ENCODE peak calls at places on chromosomes 3 and 15, in eight cellular contexts. One of them, this sample, is unnamed. For H3K4me1, the result is how much of the 10 kb centered on the place peaks cover.

GRCh38 chr15:99438691-99439523 is 126.9 kb upstream of the MEF2A start:
- DNase-seq in left lung: no peak
- DNase-seq in CD8-positive, alpha-beta T cell: no peak
- DNase-seq in MM.1S: no peak
- DNase-seq in CD8-positive, alpha-beta memory T cell: no peak
- DNase-seq in cardiac muscle cell: no peak
- DNase-seq in psoas muscle: peak
- DNase-seq in mucosa of descending colon: peak
- DNase-seq in this sample: peak

GRCh38 chr3:83523470-83524073 is 1435.2 kb upstream of the CADM2 start:
- DNase-seq in left lung: no peak
- DNase-seq in CD8-positive, alpha-beta T cell: no peak
- DNase-seq in MM.1S: peak
- DNase-seq in CD8-positive, alpha-beta memory T cell: no peak
- DNase-seq in cardiac muscle cell: peak
- DNase-seq in psoas muscle: no peak
- DNase-seq in mucosa of descending colon: peak
- DNase-seq in this sample: peak

GRCh38 chr3:41274944-41275668 is 75.8 kb downstream of the CTNNB1 start:
- DNase-seq in left lung: no peak
- DNase-seq in CD8-positive, alpha-beta T cell: no peak
- DNase-seq in MM.1S: no peak
- DNase-seq in CD8-positive, alpha-beta memory T cell: no peak
- DNase-seq in cardiac muscle cell: no peak
- DNase-seq in psoas muscle: no peak
- DNase-seq in mucosa of descending colon: peak
- DNase-seq in this sample: no peak

GRCh38 chr3:9746330-9746729 is 3.4 kb upstream of the OGG1 start:
- DNase-seq in left lung: no peak
- DNase-seq in CD8-positive, alpha-beta T cell: no peak
- DNase-seq in MM.1S: no peak
- DNase-seq in CD8-positive, alpha-beta memory T cell: no peak
- DNase-seq in cardiac muscle cell: no peak
- DNase-seq in psoas muscle: no peak
- DNase-seq in mucosa of descending colon: no peak
- DNase-seq in this sample: no peak

GRCh38 chr15:28892789-28893610 is 7.2 kb downstream of the APBA2 start:
- DNase-seq in left lung: no peak
- DNase-seq in CD8-positive, alpha-beta T cell: no peak
- DNase-seq in MM.1S: peak
- DNase-seq in CD8-positive, alpha-beta memory T cell: no peak
- DNase-seq in cardiac muscle cell: no peak
- DNase-seq in psoas muscle: no peak
- DNase-seq in mucosa of descending colon: no peak
- DNase-seq in this sample: no peak

GRCh38 chr15:58016776-58017175 is 48.7 kb downstream of the ALDH1A2 start:
- DNase-seq in left lung: no peak
- DNase-seq in CD8-positive, alpha-beta T cell: no peak
- DNase-seq in MM.1S: no peak
- DNase-seq in CD8-positive, alpha-beta memory T cell: no peak
- DNase-seq in cardiac muscle cell: no peak
- DNase-seq in psoas muscle: no peak
- DNase-seq in mucosa of descending colon: no peak
- DNase-seq in this sample: no peak

GRCh38 chr3:173876476-173876875 is 478.9 kb downstream of the NLGN1 start:
- DNase-seq in left lung: no peak
- DNase-seq in CD8-positive, alpha-beta T cell: no peak
- DNase-seq in MM.1S: no peak
- DNase-seq in CD8-positive, alpha-beta memory T cell: no peak
- DNase-seq in cardiac muscle cell: no peak
- DNase-seq in psoas muscle: no peak
- DNase-seq in mucosa of descending colon: no peak
- DNase-seq in this sample: no peak

GRCh38 chr15:73844356-73844755 is 29.0 kb upstream of the TBC1D21 start:
- DNase-seq in left lung: no peak
- DNase-seq in CD8-positive, alpha-beta T cell: no peak
- DNase-seq in MM.1S: no peak
- DNase-seq in CD8-positive, alpha-beta memory T cell: no peak
- DNase-seq in cardiac muscle cell: no peak
- DNase-seq in psoas muscle: no peak
- DNase-seq in mucosa of descending colon: no peak
- DNase-seq in this sample: no peak

GRCh38 chr15:52730163-52730562 is 51.0 kb upstream of the ATOSA start:
- DNase-seq in left lung: no peak
- DNase-seq in CD8-positive, alpha-beta T cell: no peak
- DNase-seq in MM.1S: peak
- DNase-seq in CD8-positive, alpha-beta memory T cell: peak
- DNase-seq in cardiac muscle cell: no peak
- DNase-seq in psoas muscle: no peak
- DNase-seq in mucosa of descending colon: peak
- DNase-seq in this sample: no peak

GRCh38 chr15:90640862-90641261 is 76.3 kb upstream of the BLM start:
- DNase-seq in left lung: no peak
- DNase-seq in CD8-positive, alpha-beta T cell: no peak
- DNase-seq in MM.1S: no peak
- DNase-seq in CD8-positive, alpha-beta memory T cell: no peak
- DNase-seq in cardiac muscle cell: no peak
- DNase-seq in psoas muscle: no peak
- DNase-seq in mucosa of descending colon: no peak
- DNase-seq in this sample: no peak

GRCh38 chr3:42670670-42671069 is 14.7 kb upstream of the KLHL40 start:
- DNase-seq in left lung: no peak
- DNase-seq in CD8-positive, alpha-beta T cell: no peak
- DNase-seq in MM.1S: no peak
- DNase-seq in CD8-positive, alpha-beta memory T cell: no peak
- DNase-seq in cardiac muscle cell: no peak
- DNase-seq in psoas muscle: no peak
- DNase-seq in mucosa of descending colon: no peak
- DNase-seq in this sample: no peak

GRCh38 chr3:165389064-165389463 is 192.9 kb upstream of the SLITRK3 start:
- DNase-seq in left lung: no peak
- DNase-seq in CD8-positive, alpha-beta T cell: no peak
- DNase-seq in MM.1S: no peak
- DNase-seq in CD8-positive, alpha-beta memory T cell: no peak
- DNase-seq in cardiac muscle cell: no peak
- DNase-seq in psoas muscle: no peak
- DNase-seq in mucosa of descending colon: no peak
- DNase-seq in this sample: no peak

GRCh38 chr15:100093211-100094126 is 248.3 kb downstream of the ADAMTS17 start:
- DNase-seq in left lung: no peak
- DNase-seq in CD8-positive, alpha-beta T cell: no peak
- DNase-seq in MM.1S: no peak
- DNase-seq in CD8-positive, alpha-beta memory T cell: no peak
- DNase-seq in cardiac muscle cell: no peak
- DNase-seq in psoas muscle: no peak
- DNase-seq in mucosa of descending colon: no peak
- DNase-seq in this sample: no peak

GRCh38 chr3:4825572-4826236 is 153.5 kb upstream of the BHLHE40 start:
- DNase-seq in left lung: peak
- DNase-seq in CD8-positive, alpha-beta T cell: no peak
- DNase-seq in MM.1S: no peak
- DNase-seq in CD8-positive, alpha-beta memory T cell: no peak
- DNase-seq in cardiac muscle cell: peak
- DNase-seq in psoas muscle: peak
- DNase-seq in mucosa of descending colon: peak
- DNase-seq in this sample: no peak

GRCh38 chr3:12479919-12480425 is 4.3 kb upstream of the TSEN2 start:
- DNase-seq in left lung: no peak
- DNase-seq in CD8-positive, alpha-beta T cell: no peak
- DNase-seq in MM.1S: peak
- DNase-seq in CD8-positive, alpha-beta memory T cell: no peak
- DNase-seq in cardiac muscle cell: peak
- DNase-seq in psoas muscle: no peak
- DNase-seq in mucosa of descending colon: peak
- DNase-seq in this sample: peak

GRCh38 chr3:157438371-157438735 is 1.7 kb downstream of the PTX3 start:
- DNase-seq in left lung: no peak
- DNase-seq in CD8-positive, alpha-beta T cell: no peak
- DNase-seq in MM.1S: no peak
- DNase-seq in CD8-positive, alpha-beta memory T cell: no peak
- DNase-seq in cardiac muscle cell: peak
- DNase-seq in psoas muscle: no peak
- DNase-seq in mucosa of descending colon: no peak
- DNase-seq in this sample: no peak

DNA sequence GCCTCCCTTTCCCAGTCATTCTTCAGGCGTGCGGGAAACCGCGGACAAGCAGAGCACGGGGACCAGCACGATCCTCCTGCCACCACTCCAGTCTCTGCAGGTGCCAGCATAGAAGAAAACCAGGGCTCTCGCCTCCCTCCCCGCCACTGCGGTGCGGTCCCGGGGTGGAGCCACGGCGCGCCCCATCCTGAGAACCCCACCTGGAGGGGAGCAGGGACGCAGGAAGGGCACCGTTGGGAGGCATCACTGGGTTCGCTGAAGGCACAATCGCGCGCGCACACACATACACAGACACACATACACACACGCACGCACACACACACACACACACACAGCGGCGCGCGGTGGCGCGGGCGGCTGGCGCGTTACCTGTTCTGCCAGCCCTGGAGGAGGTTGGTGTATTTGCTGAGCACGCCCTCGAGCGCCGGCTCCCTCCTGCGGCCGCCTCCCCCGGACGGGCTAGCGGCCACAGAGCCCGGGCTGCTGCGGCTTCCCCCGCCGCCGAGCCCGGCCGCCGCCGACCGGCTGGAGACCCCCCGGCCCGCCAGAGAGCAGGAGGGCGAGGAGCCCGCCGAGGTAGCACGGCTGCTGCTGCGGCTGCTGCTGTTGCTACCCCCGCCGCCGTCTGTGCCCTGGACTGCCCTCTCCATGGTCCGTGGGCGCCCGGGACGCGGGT is 394 bp downstream of the OSBPL10 start:
- DNase-seq in left lung: peak
- DNase-seq in CD8-positive, alpha-beta T cell: no peak
- DNase-seq in MM.1S: peak
- DNase-seq in CD8-positive, alpha-beta memory T cell: no peak
- DNase-seq in cardiac muscle cell: peak
- DNase-seq in psoas muscle: peak
- DNase-seq in mucosa of descending colon: peak
- DNase-seq in this sample: peak
- H3K4me1 ChIP-seq in left lung: under half
- H3K4me1 ChIP-seq in CD8-positive, alpha-beta T cell: under half
- H3K4me1 ChIP-seq in MM.1S: under half
- H3K4me1 ChIP-seq in CD8-positive, alpha-beta memory T cell: under half
- H3K4me1 ChIP-seq in cardiac muscle cell: under half
- H3K4me1 ChIP-seq in psoas muscle: under half
- H3K4me1 ChIP-seq in mucosa of descending colon: under half
- H3K4me1 ChIP-seq in this sample: under half

GRCh38 chr3:170062068-170062467 is 24.3 kb downstream of the GPR160 start:
- DNase-seq in left lung: no peak
- DNase-seq in CD8-positive, alpha-beta T cell: no peak
- DNase-seq in MM.1S: no peak
- DNase-seq in CD8-positive, alpha-beta memory T cell: no peak
- DNase-seq in cardiac muscle cell: no peak
- DNase-seq in psoas muscle: no peak
- DNase-seq in mucosa of descending colon: no peak
- DNase-seq in this sample: no peak

GRCh38 chr3:170057550-170057949 is 19.8 kb downstream of the GPR160 start:
- DNase-seq in left lung: no peak
- DNase-seq in CD8-positive, alpha-beta T cell: no peak
- DNase-seq in MM.1S: no peak
- DNase-seq in CD8-positive, alpha-beta memory T cell: no peak
- DNase-seq in cardiac muscle cell: no peak
- DNase-seq in psoas muscle: no peak
- DNase-seq in mucosa of descending colon: no peak
- DNase-seq in this sample: no peak

GRCh38 chr3:170056710-170057454 is 19.1 kb downstream of the GPR160 start:
- DNase-seq in left lung: no peak
- DNase-seq in CD8-positive, alpha-beta T cell: no peak
- DNase-seq in MM.1S: peak
- DNase-seq in CD8-positive, alpha-beta memory T cell: no peak
- DNase-seq in cardiac muscle cell: no peak
- DNase-seq in psoas muscle: no peak
- DNase-seq in mucosa of descending colon: no peak
- DNase-seq in this sample: no peak

GRCh38 chr3:170058127-170058526 is 20.3 kb downstream of the GPR160 start:
- DNase-seq in left lung: no peak
- DNase-seq in CD8-positive, alpha-beta T cell: no peak
- DNase-seq in MM.1S: no peak
- DNase-seq in CD8-positive, alpha-beta memory T cell: no peak
- DNase-seq in cardiac muscle cell: no peak
- DNase-seq in psoas muscle: no peak
- DNase-seq in mucosa of descending colon: no peak
- DNase-seq in this sample: no peak

DNA sequence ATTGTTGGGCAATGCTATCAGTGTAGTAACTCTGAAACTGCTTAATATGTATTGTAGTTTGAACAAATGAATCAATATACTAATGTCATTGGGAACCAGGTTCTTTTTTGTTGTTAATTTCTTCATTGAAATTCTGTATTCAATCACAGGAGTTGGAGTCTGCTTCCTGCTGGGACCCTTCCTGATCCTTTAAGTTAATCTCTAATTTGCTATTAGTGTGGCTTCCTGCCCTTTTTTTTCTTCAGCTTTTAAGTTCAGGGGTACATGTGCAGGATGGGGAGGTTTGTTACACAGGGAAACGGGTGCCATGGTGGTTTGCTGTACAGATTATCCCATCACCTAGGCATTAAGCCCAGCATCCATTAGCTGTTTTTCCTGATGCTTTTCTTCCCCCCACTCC is 21.7 kb downstream of the GPR160 start:
- DNase-seq in left lung: no peak
- DNase-seq in CD8-positive, alpha-beta T cell: no peak
- DNase-seq in MM.1S: no peak
- DNase-seq in CD8-positive, alpha-beta memory T cell: no peak
- DNase-seq in cardiac muscle cell: no peak
- DNase-seq in psoas muscle: no peak
- DNase-seq in mucosa of descending colon: no peak
- DNase-seq in this sample: no peak
- H3K4me1 ChIP-seq in left lung: under half
- H3K4me1 ChIP-seq in CD8-positive, alpha-beta T cell: under half
- H3K4me1 ChIP-seq in MM.1S: under half
- H3K4me1 ChIP-seq in CD8-positive, alpha-beta memory T cell: under half
- H3K4me1 ChIP-seq in cardiac muscle cell: under half
- H3K4me1 ChIP-seq in psoas muscle: under half
- H3K4me1 ChIP-seq in mucosa of descending colon: under half
- H3K4me1 ChIP-seq in this sample: under half

GRCh38 chr3:14450922-14451606 is 48.7 kb downstream of the SLC6A6 start:
- DNase-seq in left lung: no peak
- DNase-seq in CD8-positive, alpha-beta T cell: no peak
- DNase-seq in MM.1S: no peak
- DNase-seq in CD8-positive, alpha-beta memory T cell: no peak
- DNase-seq in cardiac muscle cell: no peak
- DNase-seq in psoas muscle: no peak
- DNase-seq in mucosa of descending colon: no peak
- DNase-seq in this sample: no peak
- H3K4me1 ChIP-seq in left lung: under half
- H3K4me1 ChIP-seq in CD8-positive, alpha-beta T cell: under half
- H3K4me1 ChIP-seq in MM.1S: under half
- H3K4me1 ChIP-seq in CD8-positive, alpha-beta memory T cell: under half
- H3K4me1 ChIP-seq in cardiac muscle cell: under half
- H3K4me1 ChIP-seq in psoas muscle: under half
- H3K4me1 ChIP-seq in mucosa of descending colon: under half
- H3K4me1 ChIP-seq in this sample: under half

DNA sequence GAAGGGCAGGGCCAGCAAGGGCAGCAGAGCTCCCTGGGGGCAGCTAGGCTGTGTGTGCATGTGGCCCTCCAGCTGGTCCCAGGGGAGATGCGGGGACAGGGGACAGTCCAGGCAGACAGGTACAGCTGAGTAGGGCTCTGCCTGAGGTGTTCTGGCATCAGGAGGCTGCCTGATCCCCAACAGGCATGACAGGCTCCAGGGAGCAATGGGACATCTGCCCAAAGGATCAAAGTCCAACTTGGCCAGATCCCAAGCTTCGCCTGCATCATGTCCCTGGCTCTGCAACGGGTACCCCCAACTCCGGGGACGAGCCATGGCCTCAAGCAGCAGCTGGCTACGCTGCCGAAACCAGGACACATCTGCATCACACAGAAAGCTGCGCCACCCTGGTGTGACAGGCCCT is 21.8 kb downstream of the ATRIP start:
- DNase-seq in left lung: no peak
- DNase-seq in CD8-positive, alpha-beta T cell: no peak
- DNase-seq in MM.1S: no peak
- DNase-seq in CD8-positive, alpha-beta memory T cell: no peak
- DNase-seq in cardiac muscle cell: no peak
- DNase-seq in psoas muscle: no peak
- DNase-seq in mucosa of descending colon: peak
- DNase-seq in this sample: no peak
- H3K4me1 ChIP-seq in left lung: half or more
- H3K4me1 ChIP-seq in CD8-positive, alpha-beta T cell: half or more
- H3K4me1 ChIP-seq in MM.1S: under half
- H3K4me1 ChIP-seq in CD8-positive, alpha-beta memory T cell: half or more
- H3K4me1 ChIP-seq in cardiac muscle cell: under half
- H3K4me1 ChIP-seq in psoas muscle: under half
- H3K4me1 ChIP-seq in mucosa of descending colon: half or more
- H3K4me1 ChIP-seq in this sample: under half